ENCODE peak calls at places on chromosomes 6 and 20, in four cellular contexts. One of them, this sample, is unnamed.

GRCh38 chr20:49918446-49918845 is 3.1 kb upstream of the SPATA2 start:
- DNase-seq in HepG2: no peak
- DNase-seq in SK-N-SH: no peak
- DNase-seq in K562: no peak
- DNase-seq in this sample: no peak

GRCh38 chr6:70547313-70547712 is 19.4 kb upstream of the SDHAF4 start:
- DNase-seq in HepG2: no peak
- DNase-seq in SK-N-SH: peak
- DNase-seq in K562: no peak
- DNase-seq in this sample: no peak

GRCh38 chr6:34288581-34288980 is 39.8 kb upstream of the SMIM29 start:
- DNase-seq in HepG2: no peak
- DNase-seq in SK-N-SH: no peak
- DNase-seq in K562: no peak
- DNase-seq in this sample: peak

GRCh38 chr6:170073846-170074245 is 217.0 kb downstream of the DLL1 start:
- DNase-seq in HepG2: no peak
- DNase-seq in SK-N-SH: no peak
- DNase-seq in K562: no peak
- DNase-seq in this sample: no peak

GRCh38 chr20:45918779-45919535 is 7.0 kb upstream of the PLTP start:
- DNase-seq in HepG2: no peak
- DNase-seq in SK-N-SH: no peak
- DNase-seq in K562: no peak
- DNase-seq in this sample: no peak

GRCh38 chr6:38713812-38714211 is 1.3 kb upstream of the DNAH8 start:
- DNase-seq in HepG2: no peak
- DNase-seq in SK-N-SH: no peak
- DNase-seq in K562: no peak
- DNase-seq in this sample: no peak

GRCh38 chr6:232896-233640 is 59.2 kb upstream of the DUSP22 start:
- DNase-seq in HepG2: no peak
- DNase-seq in SK-N-SH: no peak
- DNase-seq in K562: no peak
- DNase-seq in this sample: no peak

GRCh38 chr6:132132911-132133639 is 181.9 kb upstream of the CCN2 start:
- DNase-seq in HepG2: no peak
- DNase-seq in SK-N-SH: no peak
- DNase-seq in K562: no peak
- DNase-seq in this sample: no peak

GRCh38 chr6:105757512-105758200 is 328.5 kb upstream of the PRDM1 start:
- DNase-seq in HepG2: peak
- DNase-seq in SK-N-SH: no peak
- DNase-seq in K562: no peak
- DNase-seq in this sample: peak

GRCh38 chr20:33443006-33443511 is 504 bp downstream of the SNTA1 start:
- DNase-seq in HepG2: no peak
- DNase-seq in SK-N-SH: no peak
- DNase-seq in K562: peak
- DNase-seq in this sample: no peak

GRCh38 chr6:124747336-124747735 is 214.9 kb upstream of the RNF217 start:
- DNase-seq in HepG2: no peak
- DNase-seq in SK-N-SH: no peak
- DNase-seq in K562: no peak
- DNase-seq in this sample: no peak

GRCh38 chr6:56708810-56709597 is 66.3 kb upstream of the DST start:
- DNase-seq in HepG2: peak
- DNase-seq in SK-N-SH: peak
- DNase-seq in K562: peak
- DNase-seq in this sample: no peak

GRCh38 chr20:44629542-44629941 is 22.0 kb downstream of the ADA start:
- DNase-seq in HepG2: no peak
- DNase-seq in SK-N-SH: peak
- DNase-seq in K562: no peak
- DNase-seq in this sample: no peak

GRCh38 chr6:38997128-38997761 is 51.3 kb upstream of the GLP1R start:
- DNase-seq in HepG2: peak
- DNase-seq in SK-N-SH: peak
- DNase-seq in K562: peak
- DNase-seq in this sample: no peak

GRCh38 chr6:28896505-28897392 is 27.0 kb downstream of the TRIM27 start:
- DNase-seq in HepG2: peak
- DNase-seq in SK-N-SH: peak
- DNase-seq in K562: peak
- DNase-seq in this sample: no peak

GRCh38 chr6:111411046-111411445 is 72.0 kb downstream of the REV3L start:
- DNase-seq in HepG2: no peak
- DNase-seq in SK-N-SH: no peak
- DNase-seq in K562: peak
- DNase-seq in this sample: no peak

GRCh38 chr20:41221614-41222218 is 84.4 kb downstream of the PLCG1 start:
- DNase-seq in HepG2: no peak
- DNase-seq in SK-N-SH: no peak
- DNase-seq in K562: no peak
- DNase-seq in this sample: no peak

GRCh38 chr20:43993552-43993951 is 78.9 kb downstream of the TOX2 start:
- DNase-seq in HepG2: no peak
- DNase-seq in SK-N-SH: no peak
- DNase-seq in K562: no peak
- DNase-seq in this sample: no peak

GRCh38 chr6:130870179-130870881 is 43.1 kb downstream of the SMLR1 start:
- DNase-seq in HepG2: no peak
- DNase-seq in SK-N-SH: no peak
- DNase-seq in K562: no peak
- DNase-seq in this sample: no peak

GRCh38 chr20:10369723-10370090 is 64.3 kb downstream of the MKKS start:
- DNase-seq in HepG2: no peak
- DNase-seq in SK-N-SH: no peak
- DNase-seq in K562: no peak
- DNase-seq in this sample: no peak

GRCh38 chr6:7773322-7773721 is 47.4 kb downstream of the BMP6 start:
- DNase-seq in HepG2: no peak
- DNase-seq in SK-N-SH: no peak
- DNase-seq in K562: no peak
- DNase-seq in this sample: no peak

GRCh38 chr6:113428702-113429101 is 428.4 kb upstream of the MARCKS start:
- DNase-seq in HepG2: no peak
- DNase-seq in SK-N-SH: no peak
- DNase-seq in K562: no peak
- DNase-seq in this sample: no peak

GRCh38 chr6:149065658-149066556 is 251.6 kb upstream of the TAB2 start:
- DNase-seq in HepG2: no peak
- DNase-seq in SK-N-SH: no peak
- DNase-seq in K562: no peak
- DNase-seq in this sample: peak

GRCh38 chr6:15816661-15817060 is 153.8 kb upstream of the DTNBP1 start:
- DNase-seq in HepG2: no peak
- DNase-seq in SK-N-SH: no peak
- DNase-seq in K562: no peak
- DNase-seq in this sample: no peak

GRCh38 chr6:30555428-30556005 is 772 bp downstream of the GNL1 start:
- DNase-seq in HepG2: no peak
- DNase-seq in SK-N-SH: no peak
- DNase-seq in K562: peak
- DNase-seq in this sample: no peak

GRCh38 chr20:39876974-39877615 is 811.9 kb downstream of the MAFB start:
- DNase-seq in HepG2: no peak
- DNase-seq in SK-N-SH: peak
- DNase-seq in K562: no peak
- DNase-seq in this sample: no peak

GRCh38 chr20:5714261-5715041 is 35.8 kb upstream of the SHLD1 start:
- DNase-seq in HepG2: peak
- DNase-seq in SK-N-SH: no peak
- DNase-seq in K562: no peak
- DNase-seq in this sample: no peak

GRCh38 chr6:45892696-45893095 is 123.0 kb downstream of the CLIC5 start:
- DNase-seq in HepG2: no peak
- DNase-seq in SK-N-SH: no peak
- DNase-seq in K562: no peak
- DNase-seq in this sample: no peak

GRCh38 chr6:37204014-37204751 is 34.2 kb downstream of the PIM1 start:
- DNase-seq in HepG2: peak
- DNase-seq in SK-N-SH: no peak
- DNase-seq in K562: no peak
- DNase-seq in this sample: no peak

GRCh38 chr6:47581591-47581990 is 104.0 kb downstream of the CD2AP start:
- DNase-seq in HepG2: no peak
- DNase-seq in SK-N-SH: no peak
- DNase-seq in K562: no peak
- DNase-seq in this sample: no peak

GRCh38 chr6:79536615-79536968 is 638 bp downstream of the LCA5 start:
- DNase-seq in HepG2: no peak
- DNase-seq in SK-N-SH: no peak
- DNase-seq in K562: peak
- DNase-seq in this sample: no peak

DNA sequence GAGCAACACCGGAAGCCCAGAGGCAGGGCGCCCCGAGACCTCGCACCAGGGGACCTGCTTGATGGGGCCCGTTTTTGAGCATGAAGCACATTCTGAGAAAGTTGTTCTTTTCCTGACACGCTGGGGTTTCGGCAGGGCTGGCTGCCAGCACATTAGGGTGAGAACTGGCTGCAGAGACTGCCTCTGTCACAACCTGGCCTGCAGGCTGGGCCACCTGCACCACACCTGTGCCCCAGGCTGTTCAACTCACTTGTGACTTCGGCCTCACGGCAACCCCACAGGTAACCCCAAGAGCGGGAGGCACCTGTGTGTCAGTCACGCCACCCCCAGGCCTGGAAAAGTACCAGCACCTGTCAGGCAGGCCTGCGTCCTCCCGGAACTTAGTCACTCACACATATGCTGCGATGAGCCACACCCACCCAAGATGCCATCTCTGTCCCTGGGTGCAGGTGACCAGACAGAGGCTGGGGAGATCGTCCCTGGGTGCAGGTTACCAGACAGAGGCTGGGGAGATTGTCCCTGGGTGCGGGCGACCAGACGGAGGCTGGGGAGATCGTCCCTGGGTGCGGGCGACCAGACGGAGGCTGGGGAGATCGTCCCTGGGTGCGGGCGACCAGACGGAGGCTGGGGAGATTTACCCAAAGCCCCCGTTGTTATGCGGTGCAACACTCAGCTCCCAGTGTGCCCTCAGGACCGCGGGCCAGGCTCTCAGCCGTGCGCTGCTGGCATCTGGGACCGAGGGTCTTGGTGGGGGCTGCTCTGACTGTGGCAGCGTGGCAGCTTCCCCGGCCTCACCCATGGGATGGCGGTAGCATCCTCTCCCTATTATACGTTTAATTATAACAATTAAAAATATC is 82.5 kb upstream of the BHLHE23 start:
- DNase-seq in HepG2: no peak
- DNase-seq in SK-N-SH: peak
- DNase-seq in K562: no peak
- DNase-seq in this sample: no peak
- TF ChIP-seq MXI1 in HepG2: no peak
- TF ChIP-seq MXI1 in SK-N-SH: no peak
- TF ChIP-seq MXI1 in K562: no peak
- TF ChIP-seq MXI1 in this sample: no peak

GRCh38 chr6:43669922-43670622 is 17.5 kb downstream of the MRPS18A start:
- DNase-seq in HepG2: no peak
- DNase-seq in SK-N-SH: no peak
- DNase-seq in K562: peak
- DNase-seq in this sample: no peak

GRCh38 chr6:43667245-43668150 is 20.1 kb downstream of the MRPS18A start:
- DNase-seq in HepG2: peak
- DNase-seq in SK-N-SH: peak
- DNase-seq in K562: peak
- DNase-seq in this sample: no peak

GRCh38 chr6:43670623-43670986 is 17.0 kb downstream of the MRPS18A start:
- DNase-seq in HepG2: no peak
- DNase-seq in SK-N-SH: no peak
- DNase-seq in K562: no peak
- DNase-seq in this sample: no peak

GRCh38 chr6:43668151-43669028 is 19.2 kb downstream of the MRPS18A start:
- DNase-seq in HepG2: peak
- DNase-seq in SK-N-SH: peak
- DNase-seq in K562: peak
- DNase-seq in this sample: peak

DNA sequence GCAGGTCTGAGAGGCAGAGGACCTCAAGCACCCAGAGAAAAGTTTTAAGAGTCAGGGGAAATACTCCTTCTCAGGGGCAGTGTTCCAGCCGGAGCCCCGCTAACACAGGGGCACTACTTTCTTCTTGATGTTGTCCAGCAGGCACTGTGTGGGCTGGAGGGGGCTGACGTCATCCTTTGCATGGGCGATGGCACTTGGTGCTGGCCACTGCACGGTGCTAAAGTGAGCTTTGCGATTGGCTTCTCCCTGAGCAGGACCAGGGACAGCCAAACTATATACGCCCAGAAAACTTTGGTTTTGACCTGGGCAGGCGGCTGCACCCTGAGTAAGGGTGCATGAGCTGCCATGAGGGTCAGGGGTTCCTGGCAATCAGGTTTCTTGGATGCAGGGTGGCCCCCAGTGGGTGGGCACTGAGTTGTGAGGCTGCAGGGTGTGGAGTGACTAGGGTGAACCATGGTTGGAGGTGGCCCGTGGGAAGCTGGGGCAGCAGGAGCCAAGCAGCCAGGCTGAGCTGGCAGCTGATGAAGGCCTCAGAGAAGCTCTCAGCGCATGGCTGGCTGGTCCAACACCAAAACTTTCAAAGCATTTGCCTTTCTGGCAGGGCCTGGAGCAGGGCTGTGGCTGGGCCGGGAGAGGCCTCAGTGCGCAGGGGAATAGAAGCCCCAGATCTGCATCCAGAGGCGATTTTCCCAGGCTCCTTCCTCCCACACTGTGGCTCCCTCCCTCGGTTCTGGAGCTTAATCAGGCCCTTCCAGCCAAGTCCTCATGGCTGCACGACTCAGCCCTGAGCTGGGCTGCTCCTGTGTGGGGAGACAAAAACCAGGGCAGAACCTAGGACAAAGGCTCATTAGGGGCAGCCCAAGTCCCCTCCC is 18.3 kb downstream of the MRPS18A start:
- DNase-seq in HepG2: no peak
- DNase-seq in SK-N-SH: peak
- DNase-seq in K562: no peak
- DNase-seq in this sample: no peak
- TF ChIP-seq POLR2AphosphoS5 in HepG2: peak
- TF ChIP-seq POLR2AphosphoS5 in SK-N-SH: no peak
- TF ChIP-seq POLR2AphosphoS5 in K562: no peak
- TF ChIP-seq POLR2AphosphoS5 in this sample: no peak

GRCh38 chr6:144809120-144809519 is 524.0 kb downstream of the UTRN start:
- DNase-seq in HepG2: no peak
- DNase-seq in SK-N-SH: no peak
- DNase-seq in K562: no peak
- DNase-seq in this sample: no peak
- TF ChIP-seq MXI1 in HepG2: no peak
- TF ChIP-seq MXI1 in SK-N-SH: no peak
- TF ChIP-seq MXI1 in K562: no peak
- TF ChIP-seq MXI1 in this sample: no peak

GRCh38 chr20:2872304-2873009 is 824 bp upstream of the PTPRA start:
- DNase-seq in HepG2: peak
- DNase-seq in SK-N-SH: peak
- DNase-seq in K562: peak
- DNase-seq in this sample: peak
- TF ChIP-seq POLR2AphosphoS5 in HepG2: no peak
- TF ChIP-seq POLR2AphosphoS5 in SK-N-SH: no peak
- TF ChIP-seq POLR2AphosphoS5 in K562: peak
- TF ChIP-seq POLR2AphosphoS5 in this sample: no peak

GRCh38 chr20:48260370-48260769 is 475.1 kb upstream of the SULF2 start:
- DNase-seq in HepG2: no peak
- DNase-seq in SK-N-SH: peak
- DNase-seq in K562: no peak
- DNase-seq in this sample: no peak
- TF ChIP-seq MXI1 in HepG2: no peak
- TF ChIP-seq MXI1 in SK-N-SH: no peak
- TF ChIP-seq MXI1 in K562: no peak
- TF ChIP-seq MXI1 in this sample: no peak

This sample was measured in GM12878.